ENCODE peak calls at places on chromosomes 5 and 9, in five cellular contexts. One of them, this sample, is unnamed.

GRCh38 chr9:135797507-135798302 is 95.7 kb downstream of the KCNT1 start:
- DNase-seq in NCI-H460: peak
- DNase-seq in activated T-cell treated with anti-CD3 and anti-CD28 coated beads for 1 hour: no peak
- DNase-seq in activated CD4-positive, alpha-beta T cell treated with anti-CD3 and anti-CD28 coated beads, Interleukin-2, amount 10 ng/mL, durations not matched to agents 7 days and 5 days: no peak
- DNase-seq in GM12892: no peak
- DNase-seq in this sample: peak

GRCh38 chr5:34740306-34740891 is 84.3 kb downstream of the RAI14 start:
- DNase-seq in NCI-H460: no peak
- DNase-seq in activated T-cell treated with anti-CD3 and anti-CD28 coated beads for 1 hour: no peak
- DNase-seq in activated CD4-positive, alpha-beta T cell treated with anti-CD3 and anti-CD28 coated beads, Interleukin-2, amount 10 ng/mL, durations not matched to agents 7 days and 5 days: no peak
- DNase-seq in GM12892: no peak
- DNase-seq in this sample: no peak

GRCh38 chr5:119323630-119324000 is 32.2 kb upstream of the TNFAIP8 start:
- DNase-seq in NCI-H460: peak
- DNase-seq in GM12892: no peak
- DNase-seq in activated CD4-positive, alpha-beta T cell treated with anti-CD3 and anti-CD28 coated beads, Interleukin-2, amount 10 ng/mL, durations not matched to agents 7 days and 5 days: no peak
- DNase-seq in activated T-cell treated with anti-CD3 and anti-CD28 coated beads for 1 hour: no peak
- DNase-seq in this sample: peak

GRCh38 chr5:76144892-76145291 is 61.7 kb downstream of the SV2C start:
- DNase-seq in NCI-H460: no peak
- DNase-seq in GM12892: no peak
- DNase-seq in activated T-cell treated with anti-CD3 and anti-CD28 coated beads for 1 hour: no peak
- DNase-seq in activated CD4-positive, alpha-beta T cell treated with anti-CD3 and anti-CD28 coated beads, Interleukin-2, amount 10 ng/mL, durations not matched to agents 7 days and 5 days: no peak
- DNase-seq in this sample: no peak

GRCh38 chr9:18994263-18994916 is 38.6 kb downstream of the SAXO1 start:
- DNase-seq in NCI-H460: no peak
- DNase-seq in activated CD4-positive, alpha-beta T cell treated with anti-CD3 and anti-CD28 coated beads, Interleukin-2, amount 10 ng/mL, durations not matched to agents 7 days and 5 days: no peak
- DNase-seq in activated T-cell treated with anti-CD3 and anti-CD28 coated beads for 1 hour: no peak
- DNase-seq in GM12892: no peak
- DNase-seq in this sample: no peak

GRCh38 chr9:14533867-14534650 is 159.2 kb downstream of the ZDHHC21 start:
- DNase-seq in activated CD4-positive, alpha-beta T cell treated with anti-CD3 and anti-CD28 coated beads, Interleukin-2, amount 10 ng/mL, durations not matched to agents 7 days and 5 days: no peak
- DNase-seq in NCI-H460: no peak
- DNase-seq in GM12892: no peak
- DNase-seq in activated T-cell treated with anti-CD3 and anti-CD28 coated beads for 1 hour: no peak
- DNase-seq in this sample: no peak

GRCh38 chr5:95647886-95648860 is 1.6 kb downstream of the RFESD start:
- DNase-seq in GM12892: no peak
- DNase-seq in activated T-cell treated with anti-CD3 and anti-CD28 coated beads for 1 hour: no peak
- DNase-seq in NCI-H460: no peak
- DNase-seq in activated CD4-positive, alpha-beta T cell treated with anti-CD3 and anti-CD28 coated beads, Interleukin-2, amount 10 ng/mL, durations not matched to agents 7 days and 5 days: no peak
- DNase-seq in this sample: no peak

GRCh38 chr9:18396102-18396728 is 77.7 kb upstream of the ADAMTSL1 start:
- DNase-seq in activated CD4-positive, alpha-beta T cell treated with anti-CD3 and anti-CD28 coated beads, Interleukin-2, amount 10 ng/mL, durations not matched to agents 7 days and 5 days: no peak
- DNase-seq in GM12892: no peak
- DNase-seq in activated T-cell treated with anti-CD3 and anti-CD28 coated beads for 1 hour: no peak
- DNase-seq in NCI-H460: no peak
- DNase-seq in this sample: no peak

GRCh38 chr9:840343-840742 is 1.2 kb upstream of the DMRT1 start:
- DNase-seq in activated CD4-positive, alpha-beta T cell treated with anti-CD3 and anti-CD28 coated beads, Interleukin-2, amount 10 ng/mL, durations not matched to agents 7 days and 5 days: no peak
- DNase-seq in NCI-H460: no peak
- DNase-seq in activated T-cell treated with anti-CD3 and anti-CD28 coated beads for 1 hour: no peak
- DNase-seq in GM12892: no peak
- DNase-seq in this sample: no peak

GRCh38 chr5:81817086-81817485 is 66.2 kb upstream of the SSBP2 start:
- DNase-seq in activated T-cell treated with anti-CD3 and anti-CD28 coated beads for 1 hour: no peak
- DNase-seq in activated CD4-positive, alpha-beta T cell treated with anti-CD3 and anti-CD28 coated beads, Interleukin-2, amount 10 ng/mL, durations not matched to agents 7 days and 5 days: no peak
- DNase-seq in NCI-H460: no peak
- DNase-seq in GM12892: no peak
- DNase-seq in this sample: no peak

GRCh38 chr9:72292184-72292787 is 72.7 kb downstream of the ZFAND5 start:
- DNase-seq in activated T-cell treated with anti-CD3 and anti-CD28 coated beads for 1 hour: no peak
- DNase-seq in GM12892: no peak
- DNase-seq in NCI-H460: peak
- DNase-seq in activated CD4-positive, alpha-beta T cell treated with anti-CD3 and anti-CD28 coated beads, Interleukin-2, amount 10 ng/mL, durations not matched to agents 7 days and 5 days: no peak
- DNase-seq in this sample: peak

GRCh38 chr9:131395745-131396479 is 2.0 kb downstream of the PRRC2B start:
- DNase-seq in NCI-H460: no peak
- DNase-seq in activated CD4-positive, alpha-beta T cell treated with anti-CD3 and anti-CD28 coated beads, Interleukin-2, amount 10 ng/mL, durations not matched to agents 7 days and 5 days: no peak
- DNase-seq in activated T-cell treated with anti-CD3 and anti-CD28 coated beads for 1 hour: no peak
- DNase-seq in GM12892: no peak
- DNase-seq in this sample: no peak

GRCh38 chr9:109652971-109653370 is 127.0 kb upstream of the PALM2AKAP2 start:
- DNase-seq in activated CD4-positive, alpha-beta T cell treated with anti-CD3 and anti-CD28 coated beads, Interleukin-2, amount 10 ng/mL, durations not matched to agents 7 days and 5 days: no peak
- DNase-seq in NCI-H460: peak
- DNase-seq in GM12892: no peak
- DNase-seq in activated T-cell treated with anti-CD3 and anti-CD28 coated beads for 1 hour: no peak
- DNase-seq in this sample: peak